ENCODE peak calls at places on chromosomes 16 and 17, in six cellular contexts. O is HepG2, A is AG10803, Y is endothelial cell, E is A673, J is thoracic aorta. C is an unnamed sample.

GRCh38 chr16:80670170-80670865 is 129.5 kb downstream of the DYNLRB2 start:
- DNase-seq in O (no peak), A (no peak), Y (no peak), E (no peak), J (no peak), C (peak; percentile 61)

GRCh38 chr17:40903129-40903847 is 18.2 kb upstream of the KRT20 start:
- DNase-seq in O (peak; percentile 82), A (peak; percentile 35), Y (no peak), E (peak; percentile 28), J (no peak), C (peak; percentile 9)

GRCh38 chr17:1994707-1995106 is 30.4 kb downstream of the RTN4RL1 start:
- DNase-seq in O (no peak), A (no peak), Y (no peak), E (no peak), J (no peak), C (no peak)

GRCh38 chr16:21100447-21100846 is 50.2 kb downstream of the DNAH3 start:
- DNase-seq in O (no peak), A (peak; percentile 63), Y (no peak), E (no peak), J (no peak), C (no peak)

GRCh38 chr17:896439-896838 is 83.1 kb downstream of the NXN start:
- DNase-seq in O (no peak), A (no peak), Y (no peak), E (no peak), J (no peak), C (no peak)

GRCh38 chr17:50949128-50950001 is 83.2 kb upstream of the TOB1 start:
- DNase-seq in O (no peak), A (no peak), Y (no peak), E (no peak), J (no peak), C (no peak)

GRCh38 chr16:6335072-6335471 is 997.6 kb upstream of the RBFOX1 start:
- DNase-seq in O (no peak), A (no peak), Y (peak; percentile 48), E (peak; percentile 49), J (no peak), C (peak; percentile 40)

GRCh38 chr16:89383095-89384003 is 107.0 kb downstream of the ANKRD11 start:
- DNase-seq in O (peak; percentile 45), A (no peak), Y (peak; percentile 37), E (no peak), J (no peak), C (peak; percentile 52)

GRCh38 chr16:81480856-81481821 is 36.5 kb downstream of the CMIP start:
- DNase-seq in O (peak; percentile 94), A (peak; percentile 50), Y (no peak), E (no peak), J (no peak), C (peak; percentile 59)

GRCh38 chr17:80421381-80422090 is 6.6 kb downstream of the ENDOV start:
- DNase-seq in O (no peak), A (no peak), Y (no peak), E (no peak), J (no peak), C (no peak)

GRCh38 chr17:6286239-6286638 is 148.7 kb downstream of the AIPL1 start:
- DNase-seq in O (peak; percentile 4), A (no peak), Y (no peak), E (no peak), J (no peak), C (peak; percentile 13)

GRCh38 chr16:58378401-58378800 is 13.9 kb upstream of the GINS3 start:
- DNase-seq in O (no peak), A (no peak), Y (no peak), E (no peak), J (no peak), C (no peak)

GRCh38 chr17:3687949-3688614 is 7.9 kb downstream of the P2RX5 start:
- DNase-seq in O (no peak), A (no peak), Y (no peak), E (peak; percentile 41), J (no peak), C (no peak)

GRCh38 chr16:90019543-90020259 is 445 bp upstream of the DBNDD1 start:
- DNase-seq in O (peak; percentile 67), A (peak; percentile 46), Y (peak; percentile 65), E (peak; percentile 70), J (no peak), C (peak; percentile 35)

GRCh38 chr17:15947331-15947730 is 2.4 kb downstream of the ADORA2B start:
- DNase-seq in O (no peak), A (peak; percentile 21), Y (no peak), E (no peak), J (no peak), C (no peak)

GRCh38 chr17:15946611-15947120 is 1.7 kb downstream of the ADORA2B start:
- DNase-seq in O (no peak), A (no peak), Y (no peak), E (no peak), J (no peak), C (no peak)

GRCh38 chr17:15945493-15946209 is 721 bp downstream of the ADORA2B start:
- DNase-seq in O (no peak), A (no peak), Y (peak; percentile 21), E (no peak), J (no peak), C (peak; percentile 45)

GRCh38 chr17:15943971-15944719 is 785 bp upstream of the ADORA2B start:
- DNase-seq in O (no peak), A (no peak), Y (no peak), E (no peak), J (no peak), C (no peak)

GRCh38 chr17:15944720-15945492 is at the start of gene ADORA2B:
- DNase-seq in O (peak; percentile 60), A (peak; percentile 55), Y (peak; percentile 84), E (peak; percentile 74), J (no peak), C (peak; percentile 73)
- TF ChIP-seq CTCF in O (peak; percentile 76), A (peak; percentile 30), Y (peak; percentile 55), E (peak; percentile 57), J (no peak), C (peak; percentile 47)

GRCh38 chr17:78314683-78315354 is 45.1 kb downstream of the SOCS3 start:
- DNase-seq in O (no peak), A (no peak), Y (no peak), E (peak; percentile 43), J (no peak), C (peak; percentile 52)
- TF ChIP-seq CTCF in O (no peak), A (no peak), Y (peak; percentile 33), E (peak; percentile 8), J (no peak), C (no peak)

GRCh38 chr17:77366558-77367245 is 225.9 kb downstream of the SEC14L1 start:
- DNase-seq in O (no peak), A (peak; percentile 64), Y (no peak), E (no peak), J (no peak), C (peak; percentile 32)
- TF ChIP-seq CTCF in O (no peak), A (peak; percentile 17), Y (no peak), E (no peak), J (no peak), C (no peak)

DNA sequence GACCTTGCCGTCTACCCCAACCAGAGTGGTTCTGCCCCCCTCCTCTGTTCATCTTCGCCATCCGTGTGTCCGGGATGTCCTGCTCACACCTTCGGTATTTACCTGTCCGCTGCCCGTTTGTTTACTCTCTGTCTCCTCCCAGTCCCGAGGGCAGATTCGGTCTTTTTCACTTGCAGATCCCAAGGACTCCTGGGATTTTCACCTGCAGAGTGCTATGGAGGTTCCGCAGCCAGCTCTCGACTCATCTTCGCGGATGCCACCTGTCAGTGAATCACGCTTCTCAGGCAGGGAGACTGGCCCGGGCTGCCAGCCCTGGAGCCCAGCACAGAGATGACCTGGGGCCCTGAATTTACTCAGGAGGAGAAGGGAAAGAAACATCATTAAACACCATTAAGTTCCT is 8.1 kb downstream of the CRISPLD2 start:
- DNase-seq in O (no peak), A (no peak), Y (no peak), E (no peak), J (no peak), C (no peak)
- TF ChIP-seq CTCF in O (no peak), A (no peak), Y (no peak), E (no peak), J (no peak), C (no peak)

GRCh38 chr16:57297856-57298255 is 13.4 kb upstream of the PLLP start:
- DNase-seq in O (no peak), A (no peak), Y (no peak), E (no peak), J (no peak), C (peak; percentile 64)

GRCh38 chr16:57300387-57301125 is 16.1 kb upstream of the PLLP start:
- DNase-seq in O (peak; percentile 99), A (peak; percentile 98), Y (peak; percentile 99), E (peak; percentile 99), J (peak; percentile 99), C (peak; percentile 99)

GRCh38 chr16:57299009-57299718 is 14.7 kb upstream of the PLLP start:
- DNase-seq in O (peak; percentile 71), A (no peak), Y (no peak), E (peak; percentile 91), J (peak; percentile 62), C (peak; percentile 60)

GRCh38 chr16:57301126-57301817 is 16.8 kb upstream of the PLLP start:
- DNase-seq in O (no peak), A (no peak), Y (no peak), E (no peak), J (no peak), C (no peak)

DNA sequence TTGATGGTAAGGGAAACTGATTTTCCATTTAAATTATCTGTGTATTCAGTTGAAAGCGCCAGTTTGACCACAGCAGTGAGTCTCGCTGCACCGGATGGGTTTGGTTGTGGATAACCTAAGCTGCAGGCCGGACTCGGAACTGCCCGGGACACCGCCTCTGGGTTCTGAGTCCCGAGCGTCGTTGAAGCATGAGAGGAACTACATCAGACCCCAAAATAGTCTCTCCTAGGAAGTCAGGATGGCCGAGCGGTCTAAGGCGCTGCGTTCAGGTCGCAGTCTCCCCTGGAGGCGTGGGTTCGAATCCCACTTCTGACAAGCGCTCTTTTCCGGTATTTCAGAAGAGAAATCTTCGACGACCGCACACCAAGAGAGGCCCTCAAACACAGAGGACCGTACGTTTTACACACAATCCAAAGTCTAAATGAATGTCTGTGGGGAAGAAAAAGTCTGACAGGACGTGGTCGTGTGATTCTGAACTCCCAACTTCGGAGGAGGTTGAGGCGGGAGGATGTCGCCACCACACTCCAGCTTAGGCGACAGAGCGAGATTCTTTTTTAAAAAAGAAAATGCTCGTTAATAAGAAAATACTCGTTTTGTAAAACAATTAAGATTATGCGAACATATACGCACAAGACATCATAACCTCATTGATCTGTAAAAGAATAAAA is 15.4 kb upstream of the PLLP start:
- DNase-seq in O (peak; percentile 97), A (peak; percentile 97), Y (peak; percentile 84), E (peak; percentile 97), J (peak; percentile 62), C (peak; percentile 94)
- TF ChIP-seq CTCF in O (peak; percentile 35), A (peak; percentile 40), Y (peak; percentile 37), E (no peak), J (peak; percentile 58), C (no peak)

DNA sequence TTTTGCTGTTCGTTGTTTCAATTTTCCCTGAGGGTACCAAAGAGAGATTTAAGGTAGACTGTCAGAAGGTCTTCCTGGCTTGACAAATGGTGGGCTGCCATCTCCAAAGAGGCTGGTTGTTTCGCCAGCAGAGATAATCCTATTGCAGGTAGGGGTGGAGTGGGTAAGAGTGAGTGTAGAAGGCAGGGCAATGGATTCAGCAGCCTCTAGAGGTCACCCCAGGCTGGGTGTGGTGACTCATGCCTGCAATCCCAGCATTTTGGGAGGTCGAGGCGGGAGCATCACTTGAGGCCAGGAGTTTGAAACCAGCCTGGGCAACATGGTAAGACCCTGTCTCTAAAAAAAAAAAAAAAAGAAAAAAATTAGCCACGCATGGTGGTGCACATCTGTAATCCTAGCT is 34.6 kb downstream of the DCAKD start:
- DNase-seq in O (peak; percentile 39), A (peak; percentile 19), Y (no peak), E (no peak), J (no peak), C (no peak)
- TF ChIP-seq CTCF in O (peak; percentile 69), A (peak; percentile 39), Y (no peak), E (peak; percentile 18), J (no peak), C (peak; percentile 21)

GRCh38 chr17:32443827-32444300 is 446 bp upstream of the PSMD11 start:
- DNase-seq in O (no peak), A (no peak), Y (no peak), E (no peak), J (no peak), C (no peak)
- TF ChIP-seq CTCF in O (no peak), A (no peak), Y (no peak), E (no peak), J (no peak), C (peak; percentile 92)